ENCODE peak calls at places on chromosome 4, in nine cellular contexts. N is stimulated activated naive B cell treated with anti-CD40 and anti-IgM and Interleukin-4, amounts not matched to agents 10 μg/mL and 1 μg/mL and 100 μg/mL, for 72 hours; P is NCI-H1092; R is globus pallidus; L is stimulated activated CD4-positive, alpha-beta T cell treated with anti-CD3 and anti-CD28 coated beads, Interleukin-2, amount 100 ng/mL, for 48 hours; E is CD4-positive, alpha-beta memory T cell; U is osteocyte; I is HFF-Myc; Q is stimulated activated CD8-positive, alpha-beta memory T cell treated with anti-CD3 and anti-CD28 coated beads, Interleukin-4, amount 100 ng/mL, for 1 hour. G is an unnamed sample.

GRCh38 chr4:30802622-30803323 is 82.6 kb downstream of the PCDH7 start:
- DNase-seq in N (no peak), P (no peak), R (no peak), L (no peak), E (no peak), U (no peak), I (no peak), Q (no peak), G (no peak)

GRCh38 chr4:139609647-139610046 is 53.6 kb upstream of the SETD7 start:
- DNase-seq in N (no peak), P (no peak), R (no peak), L (no peak), E (no peak), U (no peak), I (no peak), Q (no peak), G (no peak)

GRCh38 chr4:71713611-71714203 is 70.2 kb downstream of the GC start:
- DNase-seq in N (no peak), P (peak; percentile 31), R (peak; percentile 51), L (no peak), E (peak; percentile 29), U (no peak), I (peak; percentile 15), Q (no peak), G (no peak)

GRCh38 chr4:48620861-48621260 is 130.8 kb downstream of the ZAR1 start:
- DNase-seq in N (no peak), P (no peak), R (no peak), L (no peak), E (no peak), U (no peak), I (no peak), Q (no peak), G (no peak)

GRCh38 chr4:2817701-2818350 is 24.9 kb downstream of the SH3BP2 start:
- DNase-seq in N (no peak), P (peak; percentile 53), R (no peak), L (no peak), E (no peak), U (no peak), I (no peak), Q (no peak), G (no peak)

GRCh38 chr4:146124023-146124680 is 51.4 kb upstream of the LSM6 start:
- DNase-seq in N (no peak), P (no peak), R (no peak), L (no peak), E (no peak), U (no peak), I (no peak), Q (no peak), G (no peak)

GRCh38 chr4:183182873-183183725 is 84.0 kb downstream of the WWC2 start:
- DNase-seq in N (no peak), P (peak; percentile 40), R (no peak), L (peak; percentile 2), E (peak; percentile 13), U (no peak), I (peak; percentile 72), Q (no peak), G (no peak)

GRCh38 chr4:94126669-94127068 is 81.0 kb upstream of the SMARCAD1 start:
- DNase-seq in N (no peak), P (no peak), R (no peak), L (no peak), E (no peak), U (no peak), I (no peak), Q (no peak), G (no peak)

GRCh38 chr4:109985993-109986640 is 73.4 kb downstream of the EGF start:
- DNase-seq in N (no peak), P (no peak), R (no peak), L (no peak), E (no peak), U (no peak), I (no peak), Q (no peak), G (no peak)

GRCh38 chr4:24234288-24234848 is 344.5 kb upstream of the PPARGC1A start:
- DNase-seq in N (no peak), P (no peak), R (no peak), L (no peak), E (no peak), U (no peak), I (no peak), Q (no peak), G (no peak)

GRCh38 chr4:6281436-6282144 is 11.9 kb downstream of the WFS1 start:
- DNase-seq in N (no peak), P (no peak), R (peak; percentile 62), L (no peak), E (no peak), U (no peak), I (no peak), Q (no peak), G (no peak)

GRCh38 chr4:8348071-8348470 is 78.5 kb downstream of the HTRA3 start:
- DNase-seq in N (no peak), P (no peak), R (no peak), L (no peak), E (no peak), U (no peak), I (no peak), Q (no peak), G (no peak)

GRCh38 chr4:71230613-71231012 is 108.2 kb upstream of the SLC4A4 start:
- DNase-seq in N (no peak), P (no peak), R (no peak), L (no peak), E (no peak), U (no peak), I (no peak), Q (no peak), G (no peak)

GRCh38 chr4:68162196-68162595 is 32.5 kb upstream of the TMPRSS11F start:
- DNase-seq in N (no peak), P (no peak), R (no peak), L (no peak), E (no peak), U (no peak), I (no peak), Q (no peak), G (no peak)

GRCh38 chr4:19298998-19299397 is 952.7 kb upstream of the SLIT2 start:
- DNase-seq in N (no peak), P (no peak), R (no peak), L (no peak), E (no peak), U (no peak), I (peak; percentile 45), Q (no peak), G (no peak)

GRCh38 chr4:161990721-161991120 is 173.1 kb downstream of the FSTL5 start:
- DNase-seq in N (no peak), P (no peak), R (no peak), L (no peak), E (no peak), U (no peak), I (no peak), Q (no peak), G (no peak)

GRCh38 chr4:118683513-118683912 is 1.7 kb upstream of the METTL14 start:
- DNase-seq in N (no peak), P (no peak), R (no peak), L (no peak), E (no peak), U (no peak), I (no peak), Q (no peak), G (no peak)

GRCh38 chr4:144666539-144667175 is 20.7 kb downstream of the HHIP start:
- DNase-seq in N (no peak), P (no peak), R (no peak), L (no peak), E (no peak), U (no peak), I (peak; percentile 50), Q (no peak), G (no peak)

GRCh38 chr4:47498899-47499298 is 13.8 kb downstream of the ATP10D start:
- DNase-seq in N (no peak), P (no peak), R (no peak), L (no peak), E (no peak), U (no peak), I (no peak), Q (no peak), G (no peak)

GRCh38 chr4:138114434-138114833 is 127.7 kb downstream of the SLC7A11 start:
- DNase-seq in N (peak; percentile 1), P (no peak), R (no peak), L (no peak), E (no peak), U (no peak), I (no peak), Q (no peak), G (no peak)

GRCh38 chr4:88115587-88115986 is 42.9 kb downstream of the ABCG2 start:
- DNase-seq in N (no peak), P (no peak), R (no peak), L (no peak), E (no peak), U (no peak), I (no peak), Q (no peak), G (no peak)

GRCh38 chr4:23888421-23889319 is 1.2 kb downstream of the PPARGC1A start:
- DNase-seq in N (no peak), P (no peak), R (peak; percentile 48), L (no peak), E (no peak), U (no peak), I (no peak), Q (no peak), G (no peak)

GRCh38 chr4:6046526-6047129 is 28.4 kb upstream of the C4orf50 start:
- DNase-seq in N (no peak), P (no peak), R (no peak), L (no peak), E (no peak), U (no peak), I (no peak), Q (no peak), G (no peak)

GRCh38 chr4:6272863-6273660 is 3.4 kb downstream of the WFS1 start:
- DNase-seq in N (no peak), P (no peak), R (no peak), L (no peak), E (no peak), U (no peak), I (peak; percentile 55), Q (no peak), G (no peak)

G was measured in KG1.